ENCODE peak calls at places on chromosomes 5 and 9, in eight cellular contexts. One of them, this sample, is unnamed.
A peak's percentile ranks its signal among the peaks of the same experiment; 100 is the strongest.

GRCh38 chr5:181129601-181130000 is 1.4 kb downstream of the OR2V1 start:
- DNase-seq in psoas muscle: no peak
- DNase-seq in left ventricle myocardium inferior: no peak
- DNase-seq in heart left ventricle: no peak
- DNase-seq in spleen: no peak
- DNase-seq in mammary epithelial cell: no peak
- DNase-seq in LNCaP clone FGC: no peak
- DNase-seq in ascending aorta: no peak
- DNase-seq in this sample: no peak

GRCh38 chr9:33202552-33203300 is 35.6 kb upstream of the B4GALT1 start:
- DNase-seq in ascending aorta: peak; percentile 82
- DNase-seq in mammary epithelial cell: no peak
- DNase-seq in LNCaP clone FGC: no peak
- DNase-seq in heart left ventricle: peak; percentile 67
- DNase-seq in spleen: peak; percentile 84
- DNase-seq in left ventricle myocardium inferior: peak; percentile 69
- DNase-seq in psoas muscle: peak; percentile 41
- DNase-seq in this sample: no peak

GRCh38 chr9:3954950-3955670 is 344.8 kb downstream of the GLIS3 start:
- DNase-seq in spleen: no peak
- DNase-seq in LNCaP clone FGC: no peak
- DNase-seq in ascending aorta: no peak
- DNase-seq in psoas muscle: no peak
- DNase-seq in mammary epithelial cell: no peak
- DNase-seq in heart left ventricle: no peak
- DNase-seq in left ventricle myocardium inferior: no peak
- DNase-seq in this sample: no peak

GRCh38 chr5:112293587-112293986 is 125.5 kb downstream of the EPB41L4A start:
- DNase-seq in left ventricle myocardium inferior: no peak
- DNase-seq in ascending aorta: no peak
- DNase-seq in psoas muscle: no peak
- DNase-seq in LNCaP clone FGC: no peak
- DNase-seq in spleen: no peak
- DNase-seq in mammary epithelial cell: no peak
- DNase-seq in heart left ventricle: no peak
- DNase-seq in this sample: no peak

GRCh38 chr5:42813533-42813932 is 1.8 kb upstream of the SELENOP start:
- DNase-seq in ascending aorta: no peak
- DNase-seq in heart left ventricle: no peak
- DNase-seq in psoas muscle: no peak
- DNase-seq in LNCaP clone FGC: no peak
- DNase-seq in spleen: no peak
- DNase-seq in mammary epithelial cell: no peak
- DNase-seq in left ventricle myocardium inferior: no peak
- DNase-seq in this sample: no peak

GRCh38 chr5:31186672-31187267 is 6.7 kb upstream of the CDH6 start:
- DNase-seq in spleen: no peak
- DNase-seq in heart left ventricle: no peak
- DNase-seq in ascending aorta: no peak
- DNase-seq in psoas muscle: no peak
- DNase-seq in LNCaP clone FGC: peak; percentile 15
- DNase-seq in left ventricle myocardium inferior: no peak
- DNase-seq in mammary epithelial cell: peak; percentile 3
- DNase-seq in this sample: no peak

GRCh38 chr9:21591221-21592062 is 109.3 kb upstream of the IFNE start:
- DNase-seq in mammary epithelial cell: peak; percentile 97
- DNase-seq in LNCaP clone FGC: no peak
- DNase-seq in psoas muscle: peak; percentile 67
- DNase-seq in left ventricle myocardium inferior: peak; percentile 13
- DNase-seq in spleen: no peak
- DNase-seq in ascending aorta: peak; percentile 81
- DNase-seq in heart left ventricle: peak; percentile 19
- DNase-seq in this sample: no peak

GRCh38 chr9:113654605-113655193 is 191.2 kb downstream of the RGS3 start:
- DNase-seq in heart left ventricle: peak; percentile 84
- DNase-seq in LNCaP clone FGC: no peak
- DNase-seq in psoas muscle: peak; percentile 72
- DNase-seq in ascending aorta: peak; percentile 86
- DNase-seq in left ventricle myocardium inferior: peak; percentile 77
- DNase-seq in mammary epithelial cell: no peak
- DNase-seq in spleen: no peak
- DNase-seq in this sample: no peak

GRCh38 chr5:9104576-9105339 is 441.1 kb downstream of the SEMA5A start:
- DNase-seq in left ventricle myocardium inferior: no peak
- DNase-seq in spleen: no peak
- DNase-seq in ascending aorta: no peak
- DNase-seq in mammary epithelial cell: no peak
- DNase-seq in LNCaP clone FGC: no peak
- DNase-seq in psoas muscle: no peak
- DNase-seq in heart left ventricle: no peak
- DNase-seq in this sample: no peak

GRCh38 chr5:19048750-19049149 is 939.2 kb downstream of the CDH18 start:
- DNase-seq in heart left ventricle: no peak
- DNase-seq in mammary epithelial cell: no peak
- DNase-seq in spleen: no peak
- DNase-seq in left ventricle myocardium inferior: no peak
- DNase-seq in ascending aorta: no peak
- DNase-seq in LNCaP clone FGC: no peak
- DNase-seq in psoas muscle: no peak
- DNase-seq in this sample: no peak

GRCh38 chr9:33660771-33661170 is 134.6 kb upstream of the PRSS3 start:
- DNase-seq in LNCaP clone FGC: no peak
- DNase-seq in psoas muscle: no peak
- DNase-seq in mammary epithelial cell: no peak
- DNase-seq in left ventricle myocardium inferior: no peak
- DNase-seq in ascending aorta: no peak
- DNase-seq in spleen: no peak
- DNase-seq in heart left ventricle: no peak
- DNase-seq in this sample: no peak

GRCh38 chr9:134618163-134618822 is 23.3 kb upstream of the COL5A1 start:
- DNase-seq in psoas muscle: no peak
- DNase-seq in spleen: peak; percentile 67
- DNase-seq in LNCaP clone FGC: no peak
- DNase-seq in ascending aorta: peak; percentile 54
- DNase-seq in mammary epithelial cell: no peak
- DNase-seq in heart left ventricle: peak; percentile 25
- DNase-seq in left ventricle myocardium inferior: no peak
- DNase-seq in this sample: no peak

GRCh38 chr5:111530298-111530740 is 18.0 kb upstream of the STARD4 start:
- DNase-seq in ascending aorta: peak; percentile 86
- DNase-seq in mammary epithelial cell: peak; percentile 40
- DNase-seq in LNCaP clone FGC: no peak
- DNase-seq in left ventricle myocardium inferior: peak; percentile 69
- DNase-seq in heart left ventricle: peak; percentile 80
- DNase-seq in psoas muscle: peak; percentile 57
- DNase-seq in spleen: peak; percentile 92
- DNase-seq in this sample: no peak

GRCh38 chr5:34838785-34839714 is at the start of gene TTC23L:
- DNase-seq in heart left ventricle: peak; percentile 87
- DNase-seq in mammary epithelial cell: peak; percentile 91
- DNase-seq in spleen: peak; percentile 97
- DNase-seq in LNCaP clone FGC: peak; percentile 93
- DNase-seq in ascending aorta: peak; percentile 93
- DNase-seq in left ventricle myocardium inferior: peak; percentile 86
- DNase-seq in psoas muscle: peak; percentile 84
- DNase-seq in this sample: peak; percentile 83

GRCh38 chr9:126907058-126907457 is 7.5 kb upstream of the RALGPS1 start:
- DNase-seq in psoas muscle: no peak
- DNase-seq in LNCaP clone FGC: no peak
- DNase-seq in spleen: no peak
- DNase-seq in left ventricle myocardium inferior: no peak
- DNase-seq in mammary epithelial cell: no peak
- DNase-seq in heart left ventricle: no peak
- DNase-seq in ascending aorta: no peak
- DNase-seq in this sample: no peak

GRCh38 chr9:110752766-110753165 is 84.2 kb downstream of the MUSK start:
- DNase-seq in mammary epithelial cell: peak; percentile 95
- DNase-seq in left ventricle myocardium inferior: no peak
- DNase-seq in ascending aorta: peak; percentile 65
- DNase-seq in spleen: no peak
- DNase-seq in psoas muscle: no peak
- DNase-seq in heart left ventricle: no peak
- DNase-seq in LNCaP clone FGC: peak; percentile 74
- DNase-seq in this sample: no peak

GRCh38 chr5:168903082-168903481 is 323.9 kb upstream of the PANK3 start:
- DNase-seq in LNCaP clone FGC: no peak
- DNase-seq in psoas muscle: no peak
- DNase-seq in mammary epithelial cell: no peak
- DNase-seq in heart left ventricle: no peak
- DNase-seq in ascending aorta: no peak
- DNase-seq in spleen: no peak
- DNase-seq in left ventricle myocardium inferior: no peak
- DNase-seq in this sample: no peak

GRCh38 chr5:27652505-27652904 is 614.1 kb upstream of the CDH9 start:
- DNase-seq in mammary epithelial cell: no peak
- DNase-seq in LNCaP clone FGC: no peak
- DNase-seq in ascending aorta: no peak
- DNase-seq in psoas muscle: no peak
- DNase-seq in spleen: no peak
- DNase-seq in heart left ventricle: no peak
- DNase-seq in left ventricle myocardium inferior: no peak
- DNase-seq in this sample: no peak

GRCh38 chr9:135737840-135738521 is 36.0 kb downstream of the KCNT1 start:
- DNase-seq in heart left ventricle: no peak
- DNase-seq in spleen: no peak
- DNase-seq in psoas muscle: no peak
- DNase-seq in mammary epithelial cell: no peak
- DNase-seq in ascending aorta: no peak
- DNase-seq in left ventricle myocardium inferior: no peak
- DNase-seq in LNCaP clone FGC: no peak
- DNase-seq in this sample: no peak

GRCh38 chr9:87337335-87338074 is 160.2 kb upstream of the DAPK1 start:
- DNase-seq in mammary epithelial cell: peak; percentile 9
- DNase-seq in LNCaP clone FGC: no peak
- DNase-seq in ascending aorta: no peak
- DNase-seq in psoas muscle: no peak
- DNase-seq in spleen: no peak
- DNase-seq in heart left ventricle: no peak
- DNase-seq in left ventricle myocardium inferior: no peak
- DNase-seq in this sample: no peak

GRCh38 chr9:124671861-124672260 is 99.2 kb downstream of the NR6A1 start:
- DNase-seq in psoas muscle: no peak
- DNase-seq in LNCaP clone FGC: no peak
- DNase-seq in heart left ventricle: no peak
- DNase-seq in mammary epithelial cell: no peak
- DNase-seq in left ventricle myocardium inferior: no peak
- DNase-seq in ascending aorta: no peak
- DNase-seq in spleen: no peak
- DNase-seq in this sample: no peak

DNA sequence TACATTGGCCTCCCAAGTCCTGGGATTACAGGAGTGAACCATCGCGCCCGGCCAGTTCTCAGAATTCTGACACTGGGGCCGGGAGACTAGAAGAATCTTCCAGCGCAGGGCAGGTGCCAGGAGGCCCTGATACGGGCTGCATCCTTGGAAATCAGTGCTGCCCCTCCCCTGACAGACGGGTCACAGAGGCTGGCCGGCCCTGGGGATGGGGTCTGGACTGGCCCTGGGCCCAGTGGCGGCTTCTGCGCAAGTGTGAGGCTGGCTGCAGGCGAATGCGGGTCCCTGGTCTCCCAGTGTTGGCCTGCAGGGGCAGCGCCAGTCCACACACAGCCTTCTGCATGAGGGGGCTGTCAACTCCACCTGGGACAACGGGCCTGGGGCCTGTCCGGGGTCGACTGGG is 831 bp upstream of the TBC1D9B start:
- DNase-seq in left ventricle myocardium inferior: no peak
- DNase-seq in LNCaP clone FGC: no peak
- DNase-seq in spleen: peak; percentile 81
- DNase-seq in psoas muscle: peak; percentile 48
- DNase-seq in mammary epithelial cell: no peak
- DNase-seq in ascending aorta: no peak
- DNase-seq in heart left ventricle: no peak
- DNase-seq in this sample: no peak
- TF ChIP-seq CTCF in left ventricle myocardium inferior: no peak
- TF ChIP-seq CTCF in LNCaP clone FGC: no peak
- TF ChIP-seq CTCF in spleen: no peak
- TF ChIP-seq CTCF in psoas muscle: no peak
- TF ChIP-seq CTCF in mammary epithelial cell: no peak
- TF ChIP-seq CTCF in ascending aorta: no peak
- TF ChIP-seq CTCF in heart left ventricle: no peak
- TF ChIP-seq CTCF in this sample: peak; percentile 11

GRCh38 chr5:141747646-141748229 is 65.7 kb upstream of the ARAP3 start:
- DNase-seq in ascending aorta: no peak
- DNase-seq in LNCaP clone FGC: no peak
- DNase-seq in psoas muscle: no peak
- DNase-seq in mammary epithelial cell: no peak
- DNase-seq in left ventricle myocardium inferior: no peak
- DNase-seq in spleen: peak; percentile 63
- DNase-seq in heart left ventricle: no peak
- DNase-seq in this sample: no peak
- TF ChIP-seq CTCF in ascending aorta: no peak
- TF ChIP-seq CTCF in LNCaP clone FGC: no peak
- TF ChIP-seq CTCF in psoas muscle: no peak
- TF ChIP-seq CTCF in mammary epithelial cell: no peak
- TF ChIP-seq CTCF in left ventricle myocardium inferior: no peak
- TF ChIP-seq CTCF in spleen: no peak
- TF ChIP-seq CTCF in heart left ventricle: no peak
- TF ChIP-seq CTCF in this sample: no peak

GRCh38 chr5:64210866-64211265 is 45.2 kb downstream of the RNF180 start:
- DNase-seq in psoas muscle: no peak
- DNase-seq in heart left ventricle: no peak
- DNase-seq in mammary epithelial cell: peak; percentile 84
- DNase-seq in ascending aorta: peak; percentile 78
- DNase-seq in LNCaP clone FGC: no peak
- DNase-seq in left ventricle myocardium inferior: no peak
- DNase-seq in spleen: no peak
- DNase-seq in this sample: no peak

GRCh38 chr5:64206653-64207052 is 41.0 kb downstream of the RNF180 start:
- DNase-seq in psoas muscle: no peak
- DNase-seq in left ventricle myocardium inferior: no peak
- DNase-seq in LNCaP clone FGC: no peak
- DNase-seq in heart left ventricle: no peak
- DNase-seq in ascending aorta: no peak
- DNase-seq in spleen: no peak
- DNase-seq in mammary epithelial cell: peak; percentile 4
- DNase-seq in this sample: no peak

GRCh38 chr5:64213568-64213967 is 47.9 kb downstream of the RNF180 start:
- DNase-seq in psoas muscle: no peak
- DNase-seq in ascending aorta: no peak
- DNase-seq in left ventricle myocardium inferior: no peak
- DNase-seq in spleen: no peak
- DNase-seq in heart left ventricle: no peak
- DNase-seq in mammary epithelial cell: no peak
- DNase-seq in LNCaP clone FGC: no peak
- DNase-seq in this sample: no peak

GRCh38 chr5:64209353-64209752 is 43.7 kb downstream of the RNF180 start:
- DNase-seq in spleen: no peak
- DNase-seq in ascending aorta: no peak
- DNase-seq in heart left ventricle: no peak
- DNase-seq in mammary epithelial cell: no peak
- DNase-seq in left ventricle myocardium inferior: no peak
- DNase-seq in psoas muscle: no peak
- DNase-seq in LNCaP clone FGC: no peak
- DNase-seq in this sample: no peak

GRCh38 chr5:64207978-64208377 is 42.3 kb downstream of the RNF180 start:
- DNase-seq in ascending aorta: no peak
- DNase-seq in heart left ventricle: no peak
- DNase-seq in spleen: no peak
- DNase-seq in left ventricle myocardium inferior: no peak
- DNase-seq in psoas muscle: no peak
- DNase-seq in mammary epithelial cell: peak; percentile 11
- DNase-seq in LNCaP clone FGC: peak; percentile 8
- DNase-seq in this sample: no peak
- TF ChIP-seq CTCF in ascending aorta: no peak
- TF ChIP-seq CTCF in heart left ventricle: peak; percentile 34
- TF ChIP-seq CTCF in spleen: peak; percentile 22
- TF ChIP-seq CTCF in left ventricle myocardium inferior: peak; percentile 43
- TF ChIP-seq CTCF in psoas muscle: peak; percentile 41
- TF ChIP-seq CTCF in mammary epithelial cell: peak; percentile 24
- TF ChIP-seq CTCF in LNCaP clone FGC: peak; percentile 42
- TF ChIP-seq CTCF in this sample: peak; percentile 48

GRCh38 chr5:157917909-157918809 is 59.2 kb upstream of the CLINT1 start:
- DNase-seq in spleen: peak; percentile 78
- DNase-seq in mammary epithelial cell: peak; percentile 73
- DNase-seq in ascending aorta: peak; percentile 73
- DNase-seq in LNCaP clone FGC: peak; percentile 30
- DNase-seq in psoas muscle: peak; percentile 60
- DNase-seq in heart left ventricle: peak; percentile 58
- DNase-seq in left ventricle myocardium inferior: peak; percentile 54
- DNase-seq in this sample: no peak
- TF ChIP-seq CTCF in spleen: peak; percentile 50
- TF ChIP-seq CTCF in mammary epithelial cell: peak; percentile 77
- TF ChIP-seq CTCF in ascending aorta: peak; percentile 5
- TF ChIP-seq CTCF in LNCaP clone FGC: peak; percentile 69
- TF ChIP-seq CTCF in psoas muscle: peak; percentile 33
- TF ChIP-seq CTCF in heart left ventricle: peak; percentile 27
- TF ChIP-seq CTCF in left ventricle myocardium inferior: peak; percentile 55
- TF ChIP-seq CTCF in this sample: peak; percentile 42